ENCODE peak calls at places on chromosomes 6 and 20, in six cellular contexts. P is H1, H is SK-N-SH, W is GM12878, I is K562, G is HepG2. N is an unnamed sample.

GRCh38 chr20:62754122-62754990 is 41.9 kb upstream of the MRGBP start:
- DNase-seq in P (no peak), H (no peak), W (no peak), I (no peak), G (no peak), N (no peak)

GRCh38 chr6:27608916-27609883 is 136.3 kb upstream of the ZNF184 start:
- DNase-seq in P (no peak), H (no peak), W (peak), I (peak), G (peak), N (peak)

GRCh38 chr6:37182736-37183590 is 13.0 kb downstream of the PIM1 start:
- DNase-seq in P (no peak), H (no peak), W (peak), I (peak), G (no peak), N (no peak)

GRCh38 chr6:113564401-113565161 is 292.6 kb upstream of the MARCKS start:
- DNase-seq in P (peak), H (peak), W (no peak), I (no peak), G (peak), N (no peak)

GRCh38 chr20:61719691-61720347 is 345.9 kb downstream of the TAF4 start:
- DNase-seq in P (no peak), H (no peak), W (no peak), I (no peak), G (no peak), N (no peak)

GRCh38 chr6:21049572-21049971 is 515.3 kb downstream of the CDKAL1 start:
- DNase-seq in P (no peak), H (no peak), W (no peak), I (no peak), G (no peak), N (no peak)

GRCh38 chr20:17262786-17263185 is 35.9 kb downstream of the PCSK2 start:
- DNase-seq in P (no peak), H (no peak), W (no peak), I (no peak), G (no peak), N (no peak)

GRCh38 chr20:17748279-17748678 is 48.5 kb downstream of the BANF2 start:
- DNase-seq in P (no peak), H (no peak), W (no peak), I (no peak), G (peak), N (no peak)

GRCh38 chr6:49556429-49556837 is 6.0 kb downstream of the C6orf141 start:
- DNase-seq in P (no peak), H (no peak), W (no peak), I (peak), G (peak), N (peak)

GRCh38 chr20:1840865-1841553 is 54.2 kb upstream of the SIRPA start:
- DNase-seq in P (no peak), H (no peak), W (no peak), I (no peak), G (no peak), N (no peak)

GRCh38 chr20:37749185-37749584 is 55.4 kb downstream of the CTNNBL1 start:
- DNase-seq in P (no peak), H (no peak), W (no peak), I (no peak), G (no peak), N (no peak)

GRCh38 chr6:23754197-23754596 is 371.8 kb upstream of the NRSN1 start:
- DNase-seq in P (no peak), H (peak), W (no peak), I (no peak), G (no peak), N (no peak)

GRCh38 chr6:170096191-170096802 is 194.6 kb downstream of the DLL1 start:
- DNase-seq in P (no peak), H (peak), W (no peak), I (no peak), G (no peak), N (no peak)

GRCh38 chr6:36289281-36290018 is 19.6 kb downstream of the PNPLA1 start:
- DNase-seq in P (no peak), H (no peak), W (no peak), I (no peak), G (no peak), N (peak)

GRCh38 chr6:130306377-130306776 is 59.4 kb upstream of the TMEM200A start:
- DNase-seq in P (no peak), H (no peak), W (no peak), I (no peak), G (no peak), N (no peak)

GRCh38 chr6:149445573-149445972 is 39.2 kb downstream of the ZC3H12D start:
- DNase-seq in P (no peak), H (no peak), W (no peak), I (no peak), G (no peak), N (no peak)

DNA sequence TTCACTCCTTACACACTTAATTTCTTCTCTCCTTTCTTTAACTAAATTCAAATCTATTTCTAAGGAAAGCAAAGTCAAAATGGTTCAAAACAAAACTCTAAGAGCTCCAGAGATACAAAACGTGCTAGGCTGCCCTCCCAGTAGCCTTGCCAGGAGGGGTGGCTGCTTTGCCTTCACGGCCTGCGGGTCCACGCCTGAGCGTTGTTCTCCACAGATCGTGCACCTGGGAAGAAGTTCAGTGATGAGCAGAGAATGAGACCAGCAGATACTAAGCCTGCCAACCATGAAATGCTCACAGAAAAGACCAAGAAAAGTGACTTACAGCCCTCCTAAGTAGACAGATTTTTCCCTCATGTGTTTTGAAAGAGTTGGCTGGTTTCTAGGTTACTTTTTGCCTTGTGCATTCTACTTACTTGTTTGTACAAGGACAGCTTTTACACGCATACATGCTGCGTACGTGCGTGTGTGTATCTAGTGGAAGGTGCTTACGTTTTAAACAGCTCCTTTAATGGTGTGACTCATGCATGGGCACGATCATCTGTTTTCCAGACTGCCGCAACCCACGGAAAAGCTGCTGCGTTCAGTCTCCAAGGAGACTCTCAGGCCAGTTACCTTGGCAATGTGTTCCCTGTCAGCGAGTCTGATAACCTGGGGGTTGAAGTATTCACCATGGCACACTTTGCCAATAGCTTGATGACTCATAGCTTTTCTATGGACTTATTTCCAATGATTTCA is 32.4 kb upstream of the PBOV1 start:
- DNase-seq in P (no peak), H (no peak), W (no peak), I (no peak), G (no peak), N (no peak)
- TF ChIP-seq YY1 in P (no peak), H (no peak), W (no peak), I (no peak), G (no peak), N (no peak)

GRCh38 chr6:136782021-136782770 is 10.1 kb downstream of the MAP3K5 start:
- DNase-seq in P (no peak), H (no peak), W (no peak), I (no peak), G (no peak), N (no peak)

GRCh38 chr6:136783021-136783420 is 9.3 kb downstream of the MAP3K5 start:
- DNase-seq in P (no peak), H (no peak), W (no peak), I (no peak), G (no peak), N (no peak)

GRCh38 chr6:136784271-136784664 is 8.0 kb downstream of the MAP3K5 start:
- DNase-seq in P (no peak), H (no peak), W (no peak), I (no peak), G (no peak), N (no peak)

GRCh38 chr6:136784910-136785746 is 7.1 kb downstream of the MAP3K5 start:
- DNase-seq in P (no peak), H (no peak), W (no peak), I (peak), G (no peak), N (no peak)

DNA sequence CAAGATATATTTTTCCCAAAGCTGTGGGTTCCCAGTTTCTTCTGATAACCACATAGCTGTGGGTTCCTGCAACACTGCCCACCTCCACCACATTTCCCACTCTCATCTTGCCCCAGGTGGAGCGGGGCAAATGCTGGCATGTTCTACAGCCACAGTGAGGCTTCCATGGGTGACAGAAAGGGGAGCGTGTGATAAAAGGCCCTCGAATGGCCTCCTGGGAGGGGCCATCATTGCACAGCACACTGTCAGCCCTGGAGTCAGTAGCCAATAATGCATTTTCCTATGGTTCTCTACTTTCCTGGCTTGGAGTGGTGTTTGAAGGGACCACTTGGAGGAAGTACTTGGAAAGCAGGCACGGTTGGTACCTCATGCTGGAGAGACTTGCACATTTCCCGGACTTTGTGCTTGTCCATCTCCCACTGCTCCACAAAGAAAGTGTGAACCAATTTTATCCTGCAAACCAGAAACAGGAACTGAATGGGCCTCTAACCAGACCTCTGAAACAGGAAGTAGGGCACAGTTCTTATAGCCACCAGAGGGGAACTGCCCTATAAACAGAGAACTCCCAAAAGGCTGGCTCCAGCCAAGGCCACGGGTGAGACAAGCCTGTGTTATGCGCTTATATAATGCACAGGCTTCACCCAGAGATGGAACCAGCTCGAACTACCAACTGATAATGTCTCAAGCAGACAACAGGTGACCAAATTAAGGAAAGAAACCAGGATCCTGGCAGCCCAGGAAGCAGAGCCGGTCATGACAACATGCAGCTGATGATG is 8.6 kb downstream of the MAP3K5 start:
- DNase-seq in P (no peak), H (no peak), W (no peak), I (peak), G (no peak), N (no peak)
- TF ChIP-seq MAX in P (no peak), H (no peak), W (no peak), I (peak), G (no peak), N (no peak)

GRCh38 chr20:51629399-51630058 is 87.0 kb upstream of the NFATC2 start:
- DNase-seq in P (no peak), H (no peak), W (no peak), I (no peak), G (no peak), N (no peak)
- TF ChIP-seq YY1 in P (no peak), H (no peak), W (no peak), I (no peak), G (no peak), N (no peak)

DNA sequence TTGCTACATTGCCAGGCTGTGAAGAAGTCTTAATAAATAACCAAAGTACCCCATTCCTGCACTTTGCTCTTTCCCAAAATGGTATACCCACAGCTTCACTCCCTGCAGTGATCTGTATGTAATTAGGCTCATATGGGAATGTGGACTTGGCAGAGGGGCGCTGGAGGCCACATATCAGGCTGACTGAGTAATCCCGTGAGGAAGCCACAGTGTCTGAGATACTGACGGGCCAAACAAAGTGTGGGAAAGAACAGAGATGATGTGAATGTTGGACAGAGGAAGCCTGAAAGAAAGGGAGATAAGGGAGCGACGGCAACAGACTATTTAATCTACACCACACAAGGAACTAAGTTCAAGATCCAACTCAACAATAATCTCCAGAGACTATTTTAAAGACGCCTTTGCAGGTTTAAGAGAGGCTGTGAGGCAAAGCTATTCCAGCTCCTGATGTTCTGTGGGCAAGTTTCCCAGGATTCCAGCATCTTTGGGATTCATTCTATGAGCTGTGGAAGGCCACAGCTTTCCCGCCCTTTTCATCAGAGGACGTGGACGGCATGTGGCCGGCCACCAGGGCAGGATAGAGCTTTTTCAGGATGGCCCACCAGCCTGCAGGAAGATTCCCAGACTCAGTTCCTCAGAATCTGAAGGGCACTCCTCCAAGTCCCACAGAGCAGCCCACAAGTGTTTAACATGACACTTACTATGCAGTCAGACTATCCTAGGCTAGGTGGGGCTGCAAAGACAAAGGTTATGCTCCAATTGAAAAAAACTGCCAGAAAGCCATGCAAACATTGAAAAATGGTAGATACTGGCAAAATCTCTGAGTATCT is 237.5 kb downstream of the ATXN1 start:
- DNase-seq in P (no peak), H (no peak), W (no peak), I (no peak), G (no peak), N (no peak)
- TF ChIP-seq MAX in P (no peak), H (peak), W (no peak), I (no peak), G (no peak), N (peak)

GRCh38 chr6:132726608-132726975 is 12.7 kb upstream of the VNN1 start:
- DNase-seq in P (no peak), H (no peak), W (no peak), I (no peak), G (no peak), N (no peak)

GRCh38 chr6:132730560-132730959 is 16.7 kb upstream of the VNN1 start:
- DNase-seq in P (no peak), H (no peak), W (no peak), I (no peak), G (no peak), N (no peak)

GRCh38 chr6:132725947-132726607 is 12.2 kb upstream of the VNN1 start:
- DNase-seq in P (no peak), H (no peak), W (no peak), I (no peak), G (no peak), N (no peak)

GRCh38 chr6:132731086-132731485 is 17.2 kb upstream of the VNN1 start:
- DNase-seq in P (no peak), H (no peak), W (no peak), I (no peak), G (no peak), N (no peak)

DNA sequence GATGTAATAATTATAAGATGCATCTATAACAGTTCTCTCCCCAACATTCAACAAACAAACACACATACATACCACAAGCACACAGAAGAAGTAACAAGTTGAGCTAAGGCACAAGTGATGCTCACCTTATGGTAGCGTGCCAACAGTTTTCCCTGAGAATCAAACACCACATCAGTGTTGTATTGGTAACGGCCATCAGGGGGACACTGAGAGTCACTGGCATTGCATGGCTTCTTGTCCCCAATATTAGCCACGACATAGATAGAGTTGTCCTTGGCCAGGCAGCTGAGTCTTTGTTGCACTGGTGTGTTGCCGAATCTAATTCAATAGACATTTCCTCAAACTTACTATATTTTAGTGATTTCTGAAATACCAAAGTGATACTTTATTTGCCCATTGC is 14.8 kb upstream of the VNN1 start:
- DNase-seq in P (no peak), H (no peak), W (no peak), I (peak), G (peak), N (no peak)
- TF ChIP-seq YY1 in P (no peak), H (no peak), W (no peak), I (no peak), G (no peak), N (no peak)

N was measured in HCT116.